ENCODE peak calls at places on chromosomes 2 and 18, in six cellular contexts. F is body of pancreas, L is endothelial cell of umbilical vein, Y is sigmoid colon, K is HepG2, A is prostate gland. P is an unnamed sample. For H3K36me3, the result is how much of the 10 kb centered on the place peaks cover.

GRCh38 chr2:43464546-43464945 is 131.3 kb downstream of the THADA start:
- DNase-seq in F (no peak), L (no peak), Y (peak), K (no peak), A (no peak), P (peak)

GRCh38 chr2:204869142-204869823 is 324.0 kb downstream of the PARD3B start:
- DNase-seq in F (no peak), L (peak), Y (no peak), K (no peak), A (no peak), P (peak)

GRCh38 chr18:35474884-35475283 is 22.9 kb downstream of the INO80C start:
- DNase-seq in F (no peak), L (no peak), Y (no peak), K (no peak), A (no peak), P (no peak)

GRCh38 chr2:150586858-150587257 is 99.4 kb upstream of the RND3 start:
- DNase-seq in F (no peak), L (peak), Y (no peak), K (peak), A (no peak), P (no peak)

GRCh38 chr2:31402388-31402787 is 12.2 kb downstream of the XDH start:
- DNase-seq in F (no peak), L (no peak), Y (no peak), K (no peak), A (no peak), P (no peak)

GRCh38 chr2:17309741-17310339 is 208.4 kb downstream of the RAD51AP2 start:
- DNase-seq in F (peak), L (peak), Y (no peak), K (peak), A (peak), P (peak)

GRCh38 chr2:132623096-132623839 is 46.7 kb downstream of the LYPD1 start:
- DNase-seq in F (no peak), L (peak), Y (no peak), K (no peak), A (no peak), P (no peak)

GRCh38 chr2:160584972-160585494 is 91.4 kb upstream of the RBMS1 start:
- DNase-seq in F (no peak), L (no peak), Y (no peak), K (no peak), A (no peak), P (no peak)

GRCh38 chr18:27270508-27270907 is 85.4 kb upstream of the CHST9 start:
- DNase-seq in F (no peak), L (no peak), Y (no peak), K (no peak), A (no peak), P (no peak)

GRCh38 chr18:36993068-36993467 is 164.1 kb downstream of the KIAA1328 start:
- DNase-seq in F (no peak), L (peak), Y (no peak), K (no peak), A (no peak), P (no peak)

GRCh38 chr18:48796491-48797205 is 154.1 kb downstream of the SMAD7 start:
- DNase-seq in F (peak), L (no peak), Y (peak), K (no peak), A (no peak), P (peak)

GRCh38 chr2:240865391-240865790 is 3.2 kb upstream of the AGXT start:
- DNase-seq in F (no peak), L (no peak), Y (no peak), K (no peak), A (no peak), P (no peak)

GRCh38 chr2:38959938-38960608 is 70.4 kb downstream of the ARHGEF33 start:
- DNase-seq in F (peak), L (peak), Y (peak), K (no peak), A (peak), P (peak)

GRCh38 chr2:202378001-202378400 is 1.9 kb downstream of the BMPR2 start:
- DNase-seq in F (no peak), L (peak), Y (no peak), K (no peak), A (no peak), P (no peak)

DNA sequence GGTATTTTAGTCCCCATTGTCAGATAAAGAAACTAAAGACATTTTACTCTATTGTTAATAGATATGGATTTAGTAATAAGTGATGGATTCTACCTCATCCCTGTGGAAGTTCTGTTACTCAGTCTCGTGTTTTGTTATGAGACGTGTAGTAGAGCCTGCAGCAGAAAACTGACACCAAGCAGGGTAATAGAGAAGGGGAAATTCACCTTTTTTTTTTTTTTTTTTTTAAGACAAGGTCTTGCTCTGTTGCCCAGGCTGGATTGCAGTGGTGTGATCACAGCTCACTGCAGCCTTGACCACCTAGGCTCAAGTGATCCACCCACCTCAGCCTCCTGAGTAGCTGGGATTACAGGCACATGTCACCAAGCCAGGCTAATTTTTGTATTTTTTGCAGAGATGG is 164.5 kb downstream of the CERS6 start:
- DNase-seq in F (no peak), L (no peak), Y (no peak), K (no peak), A (no peak), P (no peak)
- H3K36me3 ChIP-seq in F (under half), L (under half), Y (under half), K (under half), A (under half), P (under half)

GRCh38 chr2:226658555-226658954 is 141.1 kb downstream of the IRS1 start:
- DNase-seq in F (no peak), L (no peak), Y (no peak), K (no peak), A (peak), P (no peak)

GRCh38 chr2:226660124-226660523 is 139.5 kb downstream of the IRS1 start:
- DNase-seq in F (no peak), L (no peak), Y (no peak), K (no peak), A (no peak), P (no peak)

GRCh38 chr2:226657340-226658053 is 142.1 kb downstream of the IRS1 start:
- DNase-seq in F (no peak), L (no peak), Y (no peak), K (peak), A (no peak), P (no peak)

GRCh38 chr2:226660524-226660923 is 139.1 kb downstream of the IRS1 start:
- DNase-seq in F (peak), L (no peak), Y (peak), K (no peak), A (no peak), P (no peak)

GRCh38 chr2:226659416-226659815 is 140.2 kb downstream of the IRS1 start:
- DNase-seq in F (no peak), L (no peak), Y (no peak), K (no peak), A (no peak), P (no peak)
- TF ChIP-seq POLR2A in F (no peak), L (no peak), Y (no peak), K (no peak), A (no peak), P (no peak)

GRCh38 chr2:11420671-11421070 is 45.3 kb downstream of the E2F6 start:
- DNase-seq in F (no peak), L (no peak), Y (no peak), K (no peak), A (no peak), P (no peak)
- H3K36me3 ChIP-seq in F (under half), L (under half), Y (under half), K (under half), A (under half), P (under half)

GRCh38 chr2:113889471-113890252 is at the start of gene ACTR3:
- DNase-seq in F (peak), L (peak), Y (peak), K (peak), A (peak), P (peak)
- TF ChIP-seq POLR2A in F (peak), L (peak), Y (peak), K (peak), A (peak), P (peak)

GRCh38 chr18:76896677-76897076 is 74.3 kb downstream of the ZNF236 start:
- DNase-seq in F (no peak), L (no peak), Y (no peak), K (no peak), A (no peak), P (no peak)
- H3K36me3 ChIP-seq in F (under half), L (under half), Y (under half), K (under half), A (under half), P (under half)

DNA sequence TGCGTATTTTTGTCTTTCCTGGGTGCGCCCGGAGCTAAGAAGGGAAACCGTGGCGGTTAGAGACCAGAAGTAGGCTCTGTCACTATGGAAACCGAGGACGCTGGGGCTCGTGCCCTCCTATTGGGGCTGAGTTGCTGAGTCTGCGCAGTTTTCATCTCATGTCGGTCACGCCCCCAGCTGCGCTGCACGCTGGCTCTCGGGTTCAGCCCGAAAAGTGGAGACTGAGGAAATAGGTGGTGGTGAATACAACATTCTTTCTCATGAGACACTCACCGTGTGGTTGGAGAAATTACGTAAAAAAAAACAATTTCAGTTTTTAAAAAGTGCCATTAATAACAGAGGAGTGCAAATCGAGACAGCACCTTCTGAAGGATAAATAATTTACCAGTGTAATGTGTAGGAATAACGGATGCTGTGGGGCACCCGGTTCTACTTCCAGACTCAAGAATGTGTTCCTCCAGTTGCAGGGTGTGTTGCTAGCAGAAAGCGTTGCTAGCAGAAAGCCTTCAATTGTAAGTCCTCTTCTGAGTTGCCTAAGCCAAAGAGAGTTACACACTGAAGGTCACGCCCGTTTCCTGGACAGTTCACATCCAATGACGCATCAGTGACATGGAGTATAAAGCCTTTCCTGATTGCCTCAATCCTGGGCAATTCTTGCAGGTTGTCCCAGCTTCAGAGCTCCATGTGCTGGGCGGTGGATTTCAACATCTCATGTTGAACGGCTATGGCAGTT is 20.4 kb upstream of the CXXC1 start:
- DNase-seq in F (peak), L (peak), Y (peak), K (peak), A (peak), P (peak)
- TF ChIP-seq POLR2A in F (no peak), L (no peak), Y (no peak), K (no peak), A (no peak), P (no peak)

DNA sequence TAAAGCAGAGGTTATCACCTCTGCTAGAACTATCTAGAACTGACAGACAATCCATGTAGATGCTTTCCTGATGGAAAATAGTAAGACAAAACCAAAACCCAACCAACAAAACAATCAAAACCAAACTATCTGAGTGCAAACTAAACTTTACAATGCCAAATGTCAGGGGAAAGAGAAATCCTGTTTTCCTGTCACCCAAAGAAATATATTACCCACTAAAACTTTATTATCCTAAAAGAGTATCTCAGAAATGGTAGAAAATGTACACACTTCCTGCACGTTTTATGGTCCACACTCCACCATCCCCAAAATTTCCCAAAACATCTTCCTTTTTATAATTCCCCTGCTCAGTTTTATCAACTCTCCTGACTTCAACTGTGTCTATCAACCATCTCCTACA is 29.9 kb downstream of the SP3 start:
- DNase-seq in F (no peak), L (no peak), Y (no peak), K (no peak), A (no peak), P (no peak)
- H3K36me3 ChIP-seq in F (under half), L (under half), Y (under half), K (under half), A (under half), P (under half)

P was measured in thyroid gland.